ENCODE peak calls at places on chromosomes 5 and 9, in five cellular contexts. F is ascending aorta, B is right atrium auricular region, N is upper lobe of left lung, R is SK-N-MC. Z is an unnamed sample.
A peak's percentile ranks its signal among the peaks of the same experiment; 100 is the strongest.

GRCh38 chr9:130893250-130894101 is 3.1 kb downstream of the QRFP start:
- DNase-seq in F (no peak), B (no peak), N (peak; percentile 69), R (no peak), Z (no peak)

GRCh38 chr9:93968451-93969327 is 13.5 kb upstream of the BARX1 start:
- DNase-seq in F (no peak), B (peak; percentile 32), N (no peak), R (no peak), Z (peak; percentile 55)

GRCh38 chr5:91052977-91053732 is 330.0 kb downstream of the ARRDC3 start:
- DNase-seq in F (no peak), B (no peak), N (no peak), R (no peak), Z (no peak)

GRCh38 chr9:89361031-89361430 is 42.7 kb downstream of the SECISBP2 start:
- DNase-seq in F (no peak), B (no peak), N (no peak), R (no peak), Z (peak; percentile 50)

GRCh38 chr5:63085551-63085950 is 506.9 kb downstream of the LRRC70 start:
- DNase-seq in F (no peak), B (no peak), N (no peak), R (no peak), Z (no peak)

GRCh38 chr5:154765396-154765925 is 10.3 kb downstream of the LARP1 start:
- DNase-seq in F (no peak), B (no peak), N (no peak), R (no peak), Z (no peak)

GRCh38 chr5:142156839-142157463 is 48.4 kb downstream of the NDFIP1 start:
- DNase-seq in F (no peak), B (no peak), N (no peak), R (no peak), Z (no peak)

GRCh38 chr5:72452515-72453259 is 54.5 kb downstream of the ZNF366 start:
- DNase-seq in F (peak; percentile 93), B (peak; percentile 92), N (peak; percentile 53), R (no peak), Z (peak; percentile 90)

GRCh38 chr9:97314503-97314902 is 7.0 kb downstream of the CCDC180 start:
- DNase-seq in F (no peak), B (no peak), N (no peak), R (no peak), Z (no peak)

GRCh38 chr9:98795970-98796363 is 388 bp downstream of the ANKS6 start:
- DNase-seq in F (no peak), B (peak; percentile 57), N (no peak), R (no peak), Z (no peak)

GRCh38 chr9:110900917-110901316 is 137.4 kb downstream of the LPAR1 start:
- DNase-seq in F (no peak), B (no peak), N (no peak), R (no peak), Z (no peak)
- H3K27ac ChIP-seq in F (peak overlapping the region; percentile 87), B (no peak overlapping the region), N (no peak overlapping the region), R (no peak overlapping the region), Z (peak overlapping the region; percentile 81)

GRCh38 chr5:170303564-170303963 is 6.0 kb upstream of the LCP2 start:
- DNase-seq in F (no peak), B (no peak), N (no peak), R (no peak), Z (no peak)

GRCh38 chr5:170305016-170305645 is 7.6 kb upstream of the LCP2 start:
- DNase-seq in F (no peak), B (no peak), N (no peak), R (no peak), Z (no peak)

GRCh38 chr5:170301901-170302728 is 4.5 kb upstream of the LCP2 start:
- DNase-seq in F (no peak), B (no peak), N (peak; percentile 21), R (no peak), Z (peak; percentile 11)

GRCh38 chr5:170301149-170301548 is 3.6 kb upstream of the LCP2 start:
- DNase-seq in F (no peak), B (no peak), N (no peak), R (no peak), Z (no peak)

DNA sequence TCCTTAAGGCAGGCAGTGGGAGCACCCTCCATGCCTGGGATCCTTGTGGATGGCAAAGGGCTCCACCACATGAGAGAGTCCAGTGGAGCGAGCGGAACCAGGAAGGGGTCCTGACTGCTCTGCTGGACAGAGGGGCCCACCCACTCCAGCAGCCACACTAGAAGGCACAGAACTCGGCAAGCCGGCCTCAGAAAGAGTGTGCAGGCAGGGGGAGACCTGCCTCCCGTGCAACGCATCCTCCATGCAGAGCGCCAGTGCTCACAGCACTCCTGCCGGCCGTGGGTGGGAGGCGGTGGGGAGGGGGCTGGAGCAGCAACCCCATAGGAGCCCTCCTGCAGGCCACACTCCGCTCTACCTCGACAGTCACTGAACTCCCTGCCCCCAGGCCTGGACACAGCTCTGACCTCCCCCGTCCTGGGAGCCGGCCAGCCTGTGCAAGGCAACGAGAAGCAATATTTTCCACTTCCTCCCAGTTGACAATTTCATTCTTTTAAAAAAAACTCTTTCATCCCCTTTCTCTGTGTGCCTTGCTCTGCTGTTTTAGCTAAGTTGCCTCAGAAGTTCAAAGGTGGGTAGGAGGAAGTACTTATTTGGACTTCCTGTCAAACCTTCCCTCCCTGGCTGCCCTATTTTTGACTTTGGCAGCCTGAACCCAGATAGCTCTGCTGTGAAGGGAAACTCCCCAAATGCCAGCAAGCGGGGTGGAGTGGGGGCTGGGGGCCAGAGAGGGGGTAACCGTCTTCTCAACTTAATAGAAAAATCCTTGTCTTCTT is 5.3 kb upstream of the LCP2 start:
- DNase-seq in F (no peak), B (no peak), N (peak; percentile 58), R (no peak), Z (no peak)
- H3K4me3 ChIP-seq in F (no peak overlapping the region), B (no peak overlapping the region), N (peak overlapping the region; percentile 3), R (no peak overlapping the region), Z (no peak overlapping the region)

GRCh38 chr9:21831841-21832509 is 29.5 kb downstream of the MTAP start:
- DNase-seq in F (no peak), B (no peak), N (peak; percentile 58), R (no peak), Z (no peak)

GRCh38 chr9:21830589-21830988 is 28.2 kb downstream of the MTAP start:
- DNase-seq in F (no peak), B (no peak), N (no peak), R (no peak), Z (no peak)

GRCh38 chr9:21836437-21837161 is 34.2 kb downstream of the MTAP start:
- DNase-seq in F (no peak), B (no peak), N (no peak), R (no peak), Z (no peak)

GRCh38 chr9:21835111-21835510 is 32.7 kb downstream of the MTAP start:
- DNase-seq in F (no peak), B (no peak), N (no peak), R (no peak), Z (no peak)

GRCh38 chr9:21833090-21833801 is 30.8 kb downstream of the MTAP start:
- DNase-seq in F (no peak), B (no peak), N (no peak), R (no peak), Z (no peak)
- H3K27ac ChIP-seq in F (no peak overlapping the region), B (no peak overlapping the region), N (peak overlapping the region; percentile 57), R (no peak overlapping the region), Z (no peak overlapping the region)

GRCh38 chr9:133861692-133862091 is 123.5 kb upstream of the SARDH start:
- DNase-seq in F (no peak), B (no peak), N (no peak), R (no peak), Z (no peak)
- H3K4me3 ChIP-seq in F (no peak overlapping the region), B (no peak overlapping the region), N (no peak overlapping the region), R (no peak overlapping the region), Z (no peak overlapping the region)

GRCh38 chr5:50873594-50874276 is 207.3 kb downstream of the PARP8 start:
- DNase-seq in F (no peak), B (no peak), N (no peak), R (no peak), Z (no peak)

GRCh38 chr5:50874985-50875330 is 208.5 kb downstream of the PARP8 start:
- DNase-seq in F (no peak), B (no peak), N (no peak), R (no peak), Z (no peak)

GRCh38 chr5:50874277-50874984 is 208.0 kb downstream of the PARP8 start:
- DNase-seq in F (no peak), B (no peak), N (no peak), R (no peak), Z (no peak)
- H3K27ac ChIP-seq in F (no peak overlapping the region), B (no peak overlapping the region), N (no peak overlapping the region), R (no peak overlapping the region), Z (peak overlapping the region; percentile 11)

DNA sequence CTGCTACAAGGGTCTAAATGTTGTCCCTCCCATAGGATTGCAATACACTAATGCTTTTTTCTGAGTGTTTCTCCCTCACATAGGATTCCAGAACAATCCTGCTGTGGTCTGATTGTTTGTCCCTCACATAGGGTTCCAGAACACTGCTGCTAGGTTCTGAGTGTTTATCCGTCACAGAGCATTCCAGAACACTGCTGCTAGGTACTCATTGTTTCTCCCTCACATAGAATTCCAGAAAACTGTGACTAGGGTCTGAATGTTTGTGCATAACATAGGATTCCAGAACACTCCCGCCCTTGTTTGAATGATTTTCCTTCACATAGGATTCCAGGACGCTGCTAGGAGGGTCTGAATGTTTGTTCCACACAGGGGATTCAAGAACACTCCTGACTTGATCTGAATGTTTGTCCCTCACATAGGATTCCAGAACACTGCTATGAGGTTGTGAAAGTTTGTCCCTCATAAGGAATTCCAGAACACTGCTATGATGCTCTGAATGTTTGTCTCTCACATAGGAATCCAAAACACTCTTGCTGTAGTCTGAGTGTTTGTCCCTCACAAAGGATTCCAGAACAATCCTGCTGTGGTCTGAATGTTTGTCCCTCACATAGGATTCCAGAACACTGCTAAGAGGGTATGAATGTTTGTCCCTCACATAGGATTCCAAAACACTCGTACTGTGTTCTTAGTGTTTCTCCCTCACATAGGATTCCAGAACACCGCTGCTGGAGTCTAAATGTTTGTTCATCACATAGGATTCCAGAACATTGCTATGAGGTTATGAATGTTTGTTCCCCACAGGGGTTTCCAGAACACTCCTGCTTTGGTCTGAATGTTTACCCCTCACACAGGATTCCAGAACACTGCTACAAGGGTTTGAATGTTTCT is 213.5 kb downstream of the FOXD4L6 start:
- DNase-seq in F (no peak), B (no peak), N (no peak), R (no peak), Z (peak; percentile 55)
- H3K4me3 ChIP-seq in F (no peak overlapping the region), B (no peak overlapping the region), N (no peak overlapping the region), R (no peak overlapping the region), Z (no peak overlapping the region)

GRCh38 chr5:125331987-125332628 is 585.7 kb upstream of the ZNF608 start:
- DNase-seq in F (no peak), B (no peak), N (no peak), R (no peak), Z (no peak)

GRCh38 chr5:125323613-125324012 is 577.2 kb upstream of the ZNF608 start:
- DNase-seq in F (no peak), B (no peak), N (no peak), R (no peak), Z (no peak)

GRCh38 chr5:125326114-125326513 is 579.7 kb upstream of the ZNF608 start:
- DNase-seq in F (no peak), B (no peak), N (no peak), R (no peak), Z (no peak)

GRCh38 chr5:125325488-125325887 is 579.0 kb upstream of the ZNF608 start:
- DNase-seq in F (no peak), B (no peak), N (no peak), R (no peak), Z (no peak)

GRCh38 chr5:125327676-125328075 is 581.2 kb upstream of the ZNF608 start:
- DNase-seq in F (no peak), B (no peak), N (no peak), R (no peak), Z (no peak)
- H3K27ac ChIP-seq in F (no peak overlapping the region), B (no peak overlapping the region), N (no peak overlapping the region), R (no peak overlapping the region), Z (no peak overlapping the region)

Z was measured in coronary artery.